ENCODE peak calls at places on chromosomes 11 and 22, in nine cellular contexts. G is stimulated activated CD4-positive, alpha-beta T cell treated with anti-CD3 and anti-CD28 coated beads, TNF-alpha, amount 100 ng/mL, for 24 hours; T is substantia nigra; C is retina; P is foreskin fibroblast; N is A549; W is ACHN; S is B cell; F is ELR. Y is an unnamed sample.

GRCh38 chr11:65932558-65932919 is 12.7 kb upstream of the TSGA10IP start:
- DNase-seq in G (no peak), T (no peak), C (peak), P (peak), N (peak), W (no peak), S (no peak), F (peak), Y (no peak)

GRCh38 chr11:120594746-120595145 is 83.2 kb downstream of the GRIK4 start:
- DNase-seq in G (no peak), T (no peak), C (no peak), P (no peak), N (no peak), W (no peak), S (no peak), F (no peak), Y (no peak)

GRCh38 chr11:20483931-20484330 is 96.4 kb downstream of the PRMT3 start:
- DNase-seq in G (no peak), T (no peak), C (no peak), P (peak), N (no peak), W (no peak), S (no peak), F (no peak), Y (no peak)

GRCh38 chr22:38176170-38176741 is 5.4 kb downstream of the PLA2G6 start:
- DNase-seq in G (no peak), T (peak), C (no peak), P (peak), N (no peak), W (no peak), S (no peak), F (peak), Y (no peak)

GRCh38 chr22:17842386-17842785 is 68.1 kb upstream of the BID start:
- DNase-seq in G (no peak), T (no peak), C (no peak), P (no peak), N (no peak), W (no peak), S (peak), F (no peak), Y (no peak)

GRCh38 chr11:119529063-119529845 is 106.3 kb upstream of the THY1 start:
- DNase-seq in G (no peak), T (no peak), C (no peak), P (no peak), N (no peak), W (no peak), S (no peak), F (no peak), Y (no peak)

GRCh38 chr22:47994045-47994444 is 1231.6 kb downstream of the TBC1D22A start:
- DNase-seq in G (no peak), T (no peak), C (no peak), P (no peak), N (no peak), W (no peak), S (no peak), F (no peak), Y (no peak)

GRCh38 chr11:130202009-130202817 is 42.6 kb downstream of the ST14 start:
- DNase-seq in G (no peak), T (no peak), C (no peak), P (no peak), N (no peak), W (no peak), S (no peak), F (no peak), Y (no peak)

GRCh38 chr11:13674799-13675509 is 6.5 kb downstream of the FAR1 start:
- DNase-seq in G (no peak), T (no peak), C (no peak), P (peak), N (no peak), W (no peak), S (no peak), F (no peak), Y (no peak)

GRCh38 chr11:34274712-34275398 is 83.0 kb downstream of the ABTB2 start:
- DNase-seq in G (no peak), T (peak), C (no peak), P (peak), N (peak), W (peak), S (no peak), F (peak), Y (peak)

GRCh38 chr11:62398011-62398994 is 20.5 kb upstream of the SCGB1A1 start:
- DNase-seq in G (no peak), T (no peak), C (no peak), P (peak), N (peak), W (no peak), S (no peak), F (peak), Y (no peak)

GRCh38 chr11:86861810-86862209 is 61.5 kb downstream of the PRSS23 start:
- DNase-seq in G (no peak), T (no peak), C (no peak), P (no peak), N (peak), W (no peak), S (no peak), F (peak), Y (no peak)

GRCh38 chr22:48724899-48725298 is 1102.8 kb downstream of the BRD1 start:
- DNase-seq in G (no peak), T (no peak), C (no peak), P (no peak), N (no peak), W (no peak), S (no peak), F (no peak), Y (no peak)

GRCh38 chr11:6397636-6398035 is 7.4 kb downstream of the SMPD1 start:
- DNase-seq in G (no peak), T (no peak), C (no peak), P (peak), N (no peak), W (no peak), S (no peak), F (peak), Y (no peak)

GRCh38 chr11:77080643-77081210 is 14.0 kb downstream of the CAPN5 start:
- DNase-seq in G (no peak), T (no peak), C (no peak), P (peak), N (no peak), W (no peak), S (no peak), F (peak), Y (no peak)

GRCh38 chr11:10990637-10991036 is 132.8 kb upstream of the ZBED5 start:
- DNase-seq in G (no peak), T (no peak), C (no peak), P (no peak), N (peak), W (peak), S (no peak), F (no peak), Y (no peak)

GRCh38 chr11:134613646-134614045 is 201.6 kb upstream of the B3GAT1 start:
- DNase-seq in G (no peak), T (no peak), C (no peak), P (no peak), N (no peak), W (no peak), S (no peak), F (no peak), Y (no peak)

GRCh38 chr11:57240007-57240406 is 3.0 kb upstream of the APLNR start:
- DNase-seq in G (no peak), T (no peak), C (no peak), P (no peak), N (no peak), W (no peak), S (no peak), F (no peak), Y (no peak)

GRCh38 chr22:23315341-23315917 is 135.1 kb downstream of the BCR start:
- DNase-seq in G (peak), T (peak), C (peak), P (peak), N (peak), W (peak), S (peak), F (peak), Y (peak)

Y was measured in caudate nucleus.